ENCODE peak calls at places on chromosomes 3 and 15, in five cellular contexts. One of them, this sample, is unnamed. For H3K9me3, the result is how much of the 10 kb centered on the place peaks cover.

GRCh38 chr3:136146981-136147729 is 49.0 kb downstream of the MSL2 start:
- DNase-seq in breast epithelium: no peak
- DNase-seq in left ventricle myocardium inferior: no peak
- DNase-seq in thyroid gland: no peak
- DNase-seq in IMR-90: no peak
- DNase-seq in this sample: no peak

GRCh38 chr3:82390868-82391267 is 629.4 kb upstream of the GBE1 start:
- DNase-seq in thyroid gland: no peak
- DNase-seq in breast epithelium: no peak
- DNase-seq in left ventricle myocardium inferior: no peak
- DNase-seq in IMR-90: no peak
- DNase-seq in this sample: no peak

GRCh38 chr3:48467473-48468267 is 21.1 kb downstream of the ATRIP start:
- DNase-seq in left ventricle myocardium inferior: no peak
- DNase-seq in IMR-90: no peak
- DNase-seq in thyroid gland: no peak
- DNase-seq in breast epithelium: no peak
- DNase-seq in this sample: no peak

GRCh38 chr15:95853350-95853749 is 477.1 kb upstream of the NR2F2 start:
- DNase-seq in IMR-90: peak
- DNase-seq in thyroid gland: no peak
- DNase-seq in breast epithelium: no peak
- DNase-seq in left ventricle myocardium inferior: no peak
- DNase-seq in this sample: no peak

GRCh38 chr15:48794697-48795134 is 16.2 kb downstream of the CEP152 start:
- DNase-seq in left ventricle myocardium inferior: no peak
- DNase-seq in thyroid gland: no peak
- DNase-seq in breast epithelium: no peak
- DNase-seq in IMR-90: peak
- DNase-seq in this sample: no peak

GRCh38 chr3:171846594-171846993 is 3.4 kb downstream of the TMEM212 start:
- DNase-seq in breast epithelium: no peak
- DNase-seq in left ventricle myocardium inferior: no peak
- DNase-seq in thyroid gland: no peak
- DNase-seq in IMR-90: peak
- DNase-seq in this sample: no peak

GRCh38 chr15:35728176-35728938 is 182.4 kb upstream of the DPH6 start:
- DNase-seq in IMR-90: no peak
- DNase-seq in left ventricle myocardium inferior: no peak
- DNase-seq in breast epithelium: no peak
- DNase-seq in thyroid gland: no peak
- DNase-seq in this sample: no peak

GRCh38 chr15:90877315-90877714 is 7.0 kb upstream of the FES start:
- DNase-seq in breast epithelium: no peak
- DNase-seq in left ventricle myocardium inferior: no peak
- DNase-seq in IMR-90: no peak
- DNase-seq in thyroid gland: no peak
- DNase-seq in this sample: no peak

GRCh38 chr3:134952372-134952771 is 157.3 kb downstream of the EPHB1 start:
- DNase-seq in breast epithelium: no peak
- DNase-seq in thyroid gland: no peak
- DNase-seq in left ventricle myocardium inferior: no peak
- DNase-seq in IMR-90: no peak
- DNase-seq in this sample: no peak

GRCh38 chr3:80278056-80278455 is 510.3 kb upstream of the ROBO1 start:
- DNase-seq in breast epithelium: no peak
- DNase-seq in IMR-90: no peak
- DNase-seq in left ventricle myocardium inferior: no peak
- DNase-seq in thyroid gland: no peak
- DNase-seq in this sample: no peak

GRCh38 chr3:169526246-169526645 is 137.3 kb downstream of the MECOM start:
- DNase-seq in breast epithelium: no peak
- DNase-seq in thyroid gland: no peak
- DNase-seq in left ventricle myocardium inferior: no peak
- DNase-seq in IMR-90: peak
- DNase-seq in this sample: no peak

GRCh38 chr15:78130466-78131294 is 565 bp downstream of the CIB2 start:
- DNase-seq in left ventricle myocardium inferior: no peak
- DNase-seq in IMR-90: no peak
- DNase-seq in thyroid gland: peak
- DNase-seq in breast epithelium: no peak
- DNase-seq in this sample: peak

GRCh38 chr15:48016865-48017264 is 103.9 kb upstream of the SLC24A5 start:
- DNase-seq in thyroid gland: no peak
- DNase-seq in left ventricle myocardium inferior: no peak
- DNase-seq in breast epithelium: no peak
- DNase-seq in IMR-90: no peak
- DNase-seq in this sample: no peak

GRCh38 chr3:194270627-194271458 is 80.3 kb downstream of the CPN2 start:
- DNase-seq in breast epithelium: peak
- DNase-seq in left ventricle myocardium inferior: peak
- DNase-seq in thyroid gland: peak
- DNase-seq in IMR-90: no peak
- DNase-seq in this sample: peak

GRCh38 chr15:87604857-87605446 is 651.6 kb downstream of the NTRK3 start:
- DNase-seq in breast epithelium: no peak
- DNase-seq in thyroid gland: no peak
- DNase-seq in IMR-90: no peak
- DNase-seq in left ventricle myocardium inferior: no peak
- DNase-seq in this sample: no peak

GRCh38 chr15:101183226-101183925 is 68.5 kb downstream of the CHSY1 start:
- DNase-seq in left ventricle myocardium inferior: no peak
- DNase-seq in IMR-90: peak
- DNase-seq in breast epithelium: no peak
- DNase-seq in thyroid gland: no peak
- DNase-seq in this sample: no peak

GRCh38 chr15:29788433-29789034 is 33.7 kb downstream of the TJP1 start:
- DNase-seq in thyroid gland: no peak
- DNase-seq in breast epithelium: no peak
- DNase-seq in IMR-90: no peak
- DNase-seq in left ventricle myocardium inferior: no peak
- DNase-seq in this sample: no peak

GRCh38 chr15:66027268-66027806 is 158.0 kb downstream of the RAB11A start:
- DNase-seq in breast epithelium: no peak
- DNase-seq in left ventricle myocardium inferior: no peak
- DNase-seq in IMR-90: no peak
- DNase-seq in thyroid gland: no peak
- DNase-seq in this sample: no peak

GRCh38 chr3:8767667-8768363 is 1.6 kb downstream of the OXTR start:
- DNase-seq in left ventricle myocardium inferior: no peak
- DNase-seq in IMR-90: no peak
- DNase-seq in thyroid gland: peak
- DNase-seq in breast epithelium: no peak
- DNase-seq in this sample: peak

GRCh38 chr3:48034000-48034516 is 17.8 kb upstream of the MAP4 start:
- DNase-seq in left ventricle myocardium inferior: no peak
- DNase-seq in breast epithelium: no peak
- DNase-seq in thyroid gland: no peak
- DNase-seq in IMR-90: peak
- DNase-seq in this sample: no peak

GRCh38 chr3:27216955-27217552 is 152.1 kb downstream of the NEK10 start:
- DNase-seq in IMR-90: peak
- DNase-seq in breast epithelium: no peak
- DNase-seq in thyroid gland: no peak
- DNase-seq in left ventricle myocardium inferior: no peak
- DNase-seq in this sample: no peak

GRCh38 chr3:157649511-157649910 is 146.3 kb upstream of the VEPH1 start:
- DNase-seq in left ventricle myocardium inferior: no peak
- DNase-seq in IMR-90: no peak
- DNase-seq in breast epithelium: no peak
- DNase-seq in thyroid gland: no peak
- DNase-seq in this sample: no peak

GRCh38 chr3:62757045-62757444 is 118.2 kb downstream of the CADPS start:
- DNase-seq in left ventricle myocardium inferior: no peak
- DNase-seq in thyroid gland: no peak
- DNase-seq in IMR-90: no peak
- DNase-seq in breast epithelium: no peak
- DNase-seq in this sample: no peak

GRCh38 chr3:192802957-192803899 is 75.9 kb upstream of the FGF12 start:
- DNase-seq in thyroid gland: no peak
- DNase-seq in breast epithelium: no peak
- DNase-seq in IMR-90: peak
- DNase-seq in left ventricle myocardium inferior: no peak
- DNase-seq in this sample: no peak

GRCh38 chr15:79455943-79456342 is 23.8 kb downstream of the MINAR1 start:
- DNase-seq in left ventricle myocardium inferior: no peak
- DNase-seq in breast epithelium: no peak
- DNase-seq in thyroid gland: no peak
- DNase-seq in IMR-90: no peak
- DNase-seq in this sample: no peak

GRCh38 chr3:65202395-65202794 is 514.6 kb upstream of the ADAMTS9 start:
- DNase-seq in thyroid gland: no peak
- DNase-seq in breast epithelium: no peak
- DNase-seq in left ventricle myocardium inferior: no peak
- DNase-seq in IMR-90: no peak
- DNase-seq in this sample: no peak

GRCh38 chr3:48662753-48663488 is at the start of gene CELSR3:
- DNase-seq in breast epithelium: peak
- DNase-seq in IMR-90: peak
- DNase-seq in thyroid gland: peak
- DNase-seq in left ventricle myocardium inferior: peak
- DNase-seq in this sample: peak

GRCh38 chr3:87206070-87206469 is 21.0 kb upstream of the CHMP2B start:
- DNase-seq in thyroid gland: no peak
- DNase-seq in left ventricle myocardium inferior: no peak
- DNase-seq in IMR-90: peak
- DNase-seq in breast epithelium: no peak
- DNase-seq in this sample: no peak

GRCh38 chr3:46378426-46378942 is 7.7 kb downstream of the CCR5 start:
- DNase-seq in thyroid gland: peak
- DNase-seq in breast epithelium: no peak
- DNase-seq in left ventricle myocardium inferior: peak
- DNase-seq in IMR-90: peak
- DNase-seq in this sample: peak

GRCh38 chr3:65945480-65945879 is 93.2 kb downstream of the MAGI1 start:
- DNase-seq in left ventricle myocardium inferior: no peak
- DNase-seq in breast epithelium: no peak
- DNase-seq in thyroid gland: no peak
- DNase-seq in IMR-90: peak
- DNase-seq in this sample: no peak

GRCh38 chr15:75112848-75113492 is 88.7 kb upstream of the C15orf39 start:
- DNase-seq in thyroid gland: no peak
- DNase-seq in left ventricle myocardium inferior: no peak
- DNase-seq in IMR-90: no peak
- DNase-seq in breast epithelium: no peak
- DNase-seq in this sample: no peak
- H3K9me3 ChIP-seq in thyroid gland: under half
- H3K9me3 ChIP-seq in left ventricle myocardium inferior: under half
- H3K9me3 ChIP-seq in IMR-90: under half
- H3K9me3 ChIP-seq in breast epithelium: under half
- H3K9me3 ChIP-seq in this sample: under half

DNA sequence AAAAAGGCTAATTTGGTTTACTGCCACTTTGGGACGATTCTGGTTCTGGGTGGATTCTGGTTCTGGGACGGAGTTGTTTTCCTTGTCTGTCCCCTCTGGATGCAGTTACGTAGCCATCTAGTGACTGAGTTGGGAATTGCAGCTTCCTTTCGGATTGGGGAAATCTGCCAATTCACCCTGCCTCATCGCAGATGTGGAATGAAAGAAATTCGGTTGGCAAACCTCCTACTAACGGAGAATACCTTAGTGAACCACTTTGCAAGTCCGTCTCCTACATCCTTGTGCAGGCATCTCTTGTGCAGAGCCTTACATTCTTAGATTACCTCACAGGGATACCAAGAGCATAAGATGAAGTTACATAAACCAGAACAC is 31.5 kb upstream of the AP4E1 start:
- DNase-seq in left ventricle myocardium inferior: peak
- DNase-seq in thyroid gland: peak
- DNase-seq in breast epithelium: peak
- DNase-seq in IMR-90: peak
- DNase-seq in this sample: no peak
- TF ChIP-seq CTCF in left ventricle myocardium inferior: peak
- TF ChIP-seq CTCF in thyroid gland: peak
- TF ChIP-seq CTCF in breast epithelium: peak
- TF ChIP-seq CTCF in IMR-90: peak
- TF ChIP-seq CTCF in this sample: peak

GRCh38 chr15:75992897-75993296 is 19.3 kb downstream of the NRG4 start:
- DNase-seq in left ventricle myocardium inferior: no peak
- DNase-seq in IMR-90: no peak
- DNase-seq in breast epithelium: no peak
- DNase-seq in thyroid gland: no peak
- DNase-seq in this sample: no peak
- H3K9me3 ChIP-seq in left ventricle myocardium inferior: under half
- H3K9me3 ChIP-seq in IMR-90: under half
- H3K9me3 ChIP-seq in breast epithelium: under half
- H3K9me3 ChIP-seq in thyroid gland: under half
- H3K9me3 ChIP-seq in this sample: under half

GRCh38 chr3:138939563-138940241 is 7.2 kb downstream of the FOXL2 start:
- DNase-seq in breast epithelium: no peak
- DNase-seq in IMR-90: no peak
- DNase-seq in left ventricle myocardium inferior: no peak
- DNase-seq in thyroid gland: no peak
- DNase-seq in this sample: no peak
- TF ChIP-seq CTCF in breast epithelium: no peak
- TF ChIP-seq CTCF in IMR-90: no peak
- TF ChIP-seq CTCF in left ventricle myocardium inferior: no peak
- TF ChIP-seq CTCF in thyroid gland: no peak
- TF ChIP-seq CTCF in this sample: no peak

DNA sequence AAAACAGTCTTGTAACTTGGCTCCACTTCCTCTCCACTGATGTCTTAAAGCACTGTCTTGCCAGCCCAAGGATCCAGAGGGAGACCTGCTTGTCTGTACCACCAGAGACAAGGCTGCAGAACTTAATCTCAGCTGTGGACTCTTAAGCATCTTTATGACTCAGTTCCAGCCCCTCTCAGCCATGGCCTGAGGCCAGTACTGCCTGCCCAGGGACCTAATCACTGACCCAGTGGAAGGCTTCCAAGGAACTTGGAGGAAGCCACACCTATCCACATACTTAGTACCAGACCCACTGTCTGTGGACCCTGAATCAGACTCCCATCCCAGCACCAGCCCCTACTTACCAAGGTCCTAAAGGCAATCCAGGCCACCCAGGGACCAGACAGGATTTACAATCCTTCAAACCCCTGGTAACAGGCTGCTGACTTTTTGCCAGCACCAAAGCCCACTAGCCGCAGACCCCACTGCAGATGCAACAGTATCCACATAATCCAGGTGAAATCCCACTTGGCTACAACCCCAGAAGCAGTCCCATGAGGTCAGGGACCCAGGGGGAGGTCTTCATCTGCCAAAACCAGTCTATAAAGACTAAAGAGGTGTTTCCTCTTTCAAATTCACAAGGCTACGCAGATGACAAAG is 41.9 kb upstream of the PRR20G start:
- DNase-seq in IMR-90: no peak
- DNase-seq in left ventricle myocardium inferior: no peak
- DNase-seq in thyroid gland: no peak
- DNase-seq in breast epithelium: no peak
- DNase-seq in this sample: no peak
- H3K9me3 ChIP-seq in IMR-90: under half
- H3K9me3 ChIP-seq in left ventricle myocardium inferior: half or more
- H3K9me3 ChIP-seq in thyroid gland: under half
- H3K9me3 ChIP-seq in breast epithelium: under half
- H3K9me3 ChIP-seq in this sample: under half

GRCh38 chr3:67875858-67876257 is 221.4 kb upstream of the SUCLG2 start:
- DNase-seq in thyroid gland: no peak
- DNase-seq in IMR-90: no peak
- DNase-seq in left ventricle myocardium inferior: no peak
- DNase-seq in breast epithelium: no peak
- DNase-seq in this sample: no peak
- TF ChIP-seq CTCF in thyroid gland: no peak
- TF ChIP-seq CTCF in IMR-90: no peak
- TF ChIP-seq CTCF in left ventricle myocardium inferior: no peak
- TF ChIP-seq CTCF in breast epithelium: no peak
- TF ChIP-seq CTCF in this sample: no peak